ENCODE peak calls at places on chromosome 21, in six cellular contexts. R is osteocyte; J is stimulated activated CD4-positive, alpha-beta T cell treated with anti-CD3 and anti-CD28 coated beads, Interleukin-2, amount 100 ng/mL, for 24 hours; Q is fibroblast of the conjunctiva; C is lower leg skin; T is ELR. A is an unnamed sample.

GRCh38 chr21:31346256-31346821 is 2.3 kb upstream of the TIAM1 start:
- DNase-seq in R (no peak), J (no peak), Q (no peak), C (no peak), T (no peak), A (no peak)

GRCh38 chr21:42112223-42112622 is 41.1 kb downstream of the UMODL1 start:
- DNase-seq in R (no peak), J (no peak), Q (no peak), C (no peak), T (no peak), A (no peak)

GRCh38 chr21:44706706-44707615 is 4.4 kb downstream of the TSPEAR start:
- DNase-seq in R (peak), J (no peak), Q (no peak), C (peak), T (no peak), A (no peak)

GRCh38 chr21:46155514-46156377 is at the start of gene FTCD:
- DNase-seq in R (peak), J (no peak), Q (no peak), C (peak), T (no peak), A (no peak)

GRCh38 chr21:37263827-37264226 is 3.3 kb downstream of the VPS26C start:
- DNase-seq in R (no peak), J (no peak), Q (no peak), C (no peak), T (peak), A (peak)

GRCh38 chr21:29641001-29641634 is 298.7 kb downstream of the GRIK1 start:
- DNase-seq in R (no peak), J (no peak), Q (no peak), C (no peak), T (no peak), A (no peak)

GRCh38 chr21:45102391-45102932 is 28.1 kb downstream of the ADARB1 start:
- DNase-seq in R (no peak), J (no peak), Q (no peak), C (no peak), T (peak), A (peak)

GRCh38 chr21:34734696-34735095 is 65.9 kb downstream of the CLIC6 start:
- DNase-seq in R (no peak), J (no peak), Q (no peak), C (no peak), T (no peak), A (no peak)

GRCh38 chr21:37087188-37087587 is 14.1 kb downstream of the TTC3 start:
- DNase-seq in R (no peak), J (no peak), Q (peak), C (no peak), T (peak), A (peak)

GRCh38 chr21:34093083-34093482 is 19.7 kb downstream of the MRPS6 start:
- DNase-seq in R (no peak), J (no peak), Q (no peak), C (no peak), T (no peak), A (no peak)

GRCh38 chr21:39676054-39676771 is 63.5 kb downstream of the B3GALT5 start:
- DNase-seq in R (peak), J (no peak), Q (no peak), C (peak), T (peak), A (no peak)

GRCh38 chr21:42257091-42257760 is 38.3 kb downstream of the ABCG1 start:
- DNase-seq in R (no peak), J (no peak), Q (no peak), C (no peak), T (no peak), A (no peak)

GRCh38 chr21:39685991-39686390 is 59.0 kb upstream of the IGSF5 start:
- DNase-seq in R (no peak), J (no peak), Q (no peak), C (no peak), T (no peak), A (no peak)

GRCh38 chr21:45013271-45013841 is 61.0 kb upstream of the ADARB1 start:
- DNase-seq in R (no peak), J (no peak), Q (no peak), C (no peak), T (no peak), A (no peak)

GRCh38 chr21:43333301-43334062 is 93.4 kb downstream of the SIK1 start:
- DNase-seq in R (peak), J (no peak), Q (no peak), C (no peak), T (peak), A (peak)

GRCh38 chr21:41899431-41900202 is 20.5 kb upstream of the PRDM15 start:
- DNase-seq in R (no peak), J (peak), Q (no peak), C (no peak), T (no peak), A (no peak)

GRCh38 chr21:34885636-34886553 is 163.2 kb downstream of the RUNX1 start:
- DNase-seq in R (no peak), J (peak), Q (no peak), C (no peak), T (peak), A (peak)